ENCODE peak calls at places on chromosomes 2 and 18, in four cellular contexts. One of them, this sample, is unnamed.

GRCh38 chr2:143034292-143035074 is 94.7 kb upstream of the ARHGAP15 start:
- DNase-seq in HepG2: peak; percentile 90
- DNase-seq in GM12878: peak; percentile 53
- DNase-seq in K562: peak; percentile 57
- DNase-seq in this sample: peak; percentile 65

GRCh38 chr18:13302611-13303267 is 84.2 kb downstream of the LDLRAD4 start:
- DNase-seq in HepG2: no peak
- DNase-seq in K562: no peak
- DNase-seq in GM12878: no peak
- DNase-seq in this sample: no peak

GRCh38 chr18:12765127-12765526 is 62.3 kb downstream of the PSMG2 start:
- DNase-seq in HepG2: no peak
- DNase-seq in GM12878: no peak
- DNase-seq in K562: no peak
- DNase-seq in this sample: no peak

GRCh38 chr2:12964904-12965539 is 248.3 kb downstream of the TRIB2 start:
- DNase-seq in HepG2: no peak
- DNase-seq in K562: peak; percentile 34
- DNase-seq in GM12878: no peak
- DNase-seq in this sample: no peak

GRCh38 chr2:164766931-164767330 is 74.7 kb downstream of the COBLL1 start:
- DNase-seq in GM12878: no peak
- DNase-seq in K562: no peak
- DNase-seq in HepG2: peak; percentile 31
- DNase-seq in this sample: no peak

GRCh38 chr2:235171511-235172130 is 219.8 kb downstream of the SH3BP4 start:
- DNase-seq in GM12878: no peak
- DNase-seq in HepG2: no peak
- DNase-seq in K562: no peak
- DNase-seq in this sample: no peak

GRCh38 chr2:157231476-157231875 is 26.0 kb upstream of the GALNT5 start:
- DNase-seq in GM12878: no peak
- DNase-seq in K562: no peak
- DNase-seq in HepG2: no peak
- DNase-seq in this sample: no peak

GRCh38 chr2:17635007-17635406 is 94.5 kb downstream of the VSNL1 start:
- DNase-seq in HepG2: no peak
- DNase-seq in GM12878: no peak
- DNase-seq in K562: no peak
- DNase-seq in this sample: no peak

GRCh38 chr18:33957705-33958104 is 267.0 kb downstream of the NOL4 start:
- DNase-seq in K562: no peak
- DNase-seq in HepG2: no peak
- DNase-seq in GM12878: no peak
- DNase-seq in this sample: no peak

GRCh38 chr2:42084231-42084671 is 36.4 kb downstream of the PKDCC start:
- DNase-seq in HepG2: no peak
- DNase-seq in K562: no peak
- DNase-seq in GM12878: no peak
- DNase-seq in this sample: no peak

GRCh38 chr2:42085706-42086487 is 38.1 kb downstream of the PKDCC start:
- DNase-seq in GM12878: no peak
- DNase-seq in K562: no peak
- DNase-seq in HepG2: no peak
- DNase-seq in this sample: no peak

GRCh38 chr2:42087857-42088195 is 40.0 kb downstream of the PKDCC start:
- DNase-seq in GM12878: no peak
- DNase-seq in K562: no peak
- DNase-seq in HepG2: no peak
- DNase-seq in this sample: no peak

GRCh38 chr2:42087137-42087856 is 39.5 kb downstream of the PKDCC start:
- DNase-seq in HepG2: no peak
- DNase-seq in GM12878: no peak
- DNase-seq in K562: no peak
- DNase-seq in this sample: no peak

GRCh38 chr2:42086500-42086953 is 38.7 kb downstream of the PKDCC start:
- DNase-seq in K562: peak; percentile 52
- DNase-seq in GM12878: no peak
- DNase-seq in HepG2: peak; percentile 76
- DNase-seq in this sample: peak; percentile 73
- TF ChIP-seq BHLHE40 in K562: no peak
- TF ChIP-seq BHLHE40 in GM12878: no peak
- TF ChIP-seq BHLHE40 in HepG2: no peak
- TF ChIP-seq BHLHE40 in this sample: no peak

GRCh38 chr2:239283288-239283945 is 117.4 kb downstream of the HDAC4 start:
- DNase-seq in K562: no peak
- DNase-seq in GM12878: no peak
- DNase-seq in HepG2: no peak
- DNase-seq in this sample: no peak

GRCh38 chr2:239285932-239286230 is 114.9 kb downstream of the HDAC4 start:
- DNase-seq in HepG2: no peak
- DNase-seq in GM12878: no peak
- DNase-seq in K562: no peak
- DNase-seq in this sample: no peak

GRCh38 chr2:239283961-239284801 is 116.6 kb downstream of the HDAC4 start:
- DNase-seq in HepG2: no peak
- DNase-seq in GM12878: no peak
- DNase-seq in K562: no peak
- DNase-seq in this sample: no peak

GRCh38 chr2:239286901-239287300 is 113.9 kb downstream of the HDAC4 start:
- DNase-seq in GM12878: no peak
- DNase-seq in HepG2: no peak
- DNase-seq in K562: no peak
- DNase-seq in this sample: no peak

GRCh38 chr2:239285071-239285931 is 115.5 kb downstream of the HDAC4 start:
- DNase-seq in HepG2: peak; percentile 54
- DNase-seq in K562: peak; percentile 42
- DNase-seq in GM12878: no peak
- DNase-seq in this sample: no peak
- TF ChIP-seq FOXK2 in HepG2: no peak
- TF ChIP-seq FOXK2 in K562: no peak
- TF ChIP-seq FOXK2 in GM12878: no peak
- TF ChIP-seq FOXK2 in this sample: no peak

GRCh38 chr2:36246320-36246990 is 109.1 kb upstream of the CRIM1 start:
- DNase-seq in K562: no peak
- DNase-seq in HepG2: no peak
- DNase-seq in GM12878: peak; percentile 60
- DNase-seq in this sample: no peak
- TF ChIP-seq BHLHE40 in K562: no peak
- TF ChIP-seq BHLHE40 in HepG2: no peak
- TF ChIP-seq BHLHE40 in GM12878: peak; percentile 21
- TF ChIP-seq BHLHE40 in this sample: no peak

DNA sequence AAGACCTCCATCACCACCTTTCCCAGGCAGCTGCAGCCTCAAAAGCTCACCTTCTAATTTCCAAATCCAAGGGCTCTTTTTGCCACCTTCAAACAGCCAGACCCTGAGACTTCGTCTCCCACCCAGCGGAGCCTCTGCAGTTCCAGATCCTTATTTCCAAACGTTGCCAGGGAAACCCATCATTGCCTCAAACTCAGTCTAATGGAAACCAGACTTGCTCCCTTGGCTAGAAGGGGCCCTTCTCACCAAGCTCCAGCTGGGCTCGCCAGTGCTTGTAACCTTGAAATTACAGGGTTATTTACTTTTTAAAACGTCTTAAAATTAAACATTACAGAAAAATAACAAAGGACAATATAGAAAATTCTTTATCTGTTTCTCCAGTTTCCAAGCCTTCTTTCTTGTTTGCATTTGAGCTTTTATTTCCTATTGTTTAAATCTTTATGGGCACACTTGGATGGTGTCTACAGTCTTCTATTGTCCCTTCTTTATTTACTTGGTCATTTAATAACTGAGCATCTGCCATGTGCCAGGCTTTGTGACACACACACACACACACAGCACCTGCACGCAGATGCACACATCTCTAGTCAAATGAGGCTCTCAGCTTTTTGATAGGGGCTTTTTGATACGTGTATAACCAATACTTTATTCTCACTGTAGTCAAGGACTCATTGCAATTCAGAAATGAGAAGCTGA is 36.1 kb downstream of the TRPM8 start:
- DNase-seq in K562: no peak
- DNase-seq in GM12878: no peak
- DNase-seq in HepG2: no peak
- DNase-seq in this sample: no peak
- TF ChIP-seq FOXK2 in K562: no peak
- TF ChIP-seq FOXK2 in GM12878: no peak
- TF ChIP-seq FOXK2 in HepG2: no peak
- TF ChIP-seq FOXK2 in this sample: no peak

DNA sequence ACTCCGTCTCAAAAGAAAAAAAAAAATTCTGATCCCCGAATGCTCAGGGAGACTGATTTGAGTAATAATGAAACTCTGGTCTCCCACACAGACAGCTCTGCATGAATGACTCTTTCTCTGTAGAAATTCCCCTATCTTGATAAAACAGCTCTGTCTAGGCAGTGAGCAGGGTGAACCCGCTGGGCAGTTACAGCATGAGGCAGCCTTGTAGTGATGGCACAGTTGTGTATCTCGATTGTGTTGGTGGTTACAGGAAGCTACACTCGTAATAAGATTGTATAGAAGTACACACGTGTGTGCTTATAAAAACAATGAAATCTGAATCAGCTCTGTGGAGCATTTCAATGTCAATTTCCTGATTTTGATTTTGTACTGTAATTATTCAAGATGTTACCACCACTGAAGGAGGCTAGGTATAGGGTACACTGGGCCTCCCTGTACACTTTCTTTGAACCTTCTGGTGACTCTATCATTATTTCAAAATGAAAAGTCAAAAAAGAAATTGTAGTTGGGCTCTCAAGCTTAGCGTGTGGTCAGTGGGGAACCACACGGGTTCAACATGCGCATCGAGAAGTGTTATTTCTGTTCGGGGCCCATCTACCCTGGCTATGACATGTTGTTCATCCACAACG is 34.9 kb upstream of the ATP8B1 start:
- DNase-seq in HepG2: no peak
- DNase-seq in K562: no peak
- DNase-seq in GM12878: peak; percentile 91
- DNase-seq in this sample: no peak
- TF ChIP-seq BHLHE40 in HepG2: no peak
- TF ChIP-seq BHLHE40 in K562: no peak
- TF ChIP-seq BHLHE40 in GM12878: peak; percentile 23
- TF ChIP-seq BHLHE40 in this sample: no peak

GRCh38 chr18:2536063-2536462 is 35.2 kb downstream of the METTL4 start:
- DNase-seq in K562: no peak
- DNase-seq in GM12878: no peak
- DNase-seq in HepG2: no peak
- DNase-seq in this sample: no peak

GRCh38 chr18:2535419-2535910 is 35.8 kb downstream of the METTL4 start:
- DNase-seq in K562: no peak
- DNase-seq in GM12878: no peak
- DNase-seq in HepG2: no peak
- DNase-seq in this sample: no peak

GRCh38 chr18:2537281-2537680 is 34.0 kb downstream of the METTL4 start:
- DNase-seq in K562: no peak
- DNase-seq in HepG2: no peak
- DNase-seq in GM12878: no peak
- DNase-seq in this sample: no peak

GRCh38 chr18:2534906-2535305 is 36.4 kb downstream of the METTL4 start:
- DNase-seq in HepG2: no peak
- DNase-seq in GM12878: no peak
- DNase-seq in K562: no peak
- DNase-seq in this sample: no peak

GRCh38 chr18:2536493-2536892 is 34.8 kb downstream of the METTL4 start:
- DNase-seq in HepG2: no peak
- DNase-seq in K562: no peak
- DNase-seq in GM12878: no peak
- DNase-seq in this sample: no peak
- TF ChIP-seq FOXK2 in HepG2: no peak
- TF ChIP-seq FOXK2 in K562: no peak
- TF ChIP-seq FOXK2 in GM12878: no peak
- TF ChIP-seq FOXK2 in this sample: no peak

GRCh38 chr18:22241806-22242440 is 72.5 kb downstream of the GATA6 start:
- DNase-seq in HepG2: no peak
- DNase-seq in K562: no peak
- DNase-seq in GM12878: no peak
- DNase-seq in this sample: no peak
- TF ChIP-seq BHLHE40 in HepG2: no peak
- TF ChIP-seq BHLHE40 in K562: no peak
- TF ChIP-seq BHLHE40 in GM12878: no peak
- TF ChIP-seq BHLHE40 in this sample: no peak

DNA sequence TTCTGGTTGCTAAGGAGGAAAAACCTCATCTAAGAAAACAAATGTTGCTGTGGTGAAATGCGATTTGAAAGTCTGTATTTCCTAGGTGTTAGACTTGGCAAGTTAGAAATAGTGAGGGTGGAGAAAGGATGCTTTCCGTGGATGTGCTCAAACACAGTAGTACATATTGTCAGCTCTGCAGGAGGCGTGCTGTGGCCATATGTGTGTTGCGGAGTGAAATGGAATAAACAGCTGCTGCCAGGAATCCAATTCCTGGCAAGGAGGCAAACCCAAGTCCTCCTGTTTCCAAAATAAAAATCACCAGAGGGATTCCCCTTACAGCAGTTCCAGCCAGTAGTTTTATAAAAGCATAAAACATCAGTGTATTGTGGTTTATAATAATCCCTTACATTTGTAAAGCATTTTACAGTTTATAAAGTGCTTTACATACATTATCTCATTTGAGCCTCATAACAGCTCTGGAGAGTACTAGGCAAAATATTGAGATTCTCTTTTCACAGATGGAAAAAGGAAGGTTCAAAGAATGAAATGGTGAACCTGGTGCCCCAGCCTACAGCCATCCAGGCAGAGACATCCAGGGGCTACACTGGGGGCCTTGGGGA is 205.8 kb downstream of the AGPS start:
- DNase-seq in K562: no peak
- DNase-seq in GM12878: no peak
- DNase-seq in HepG2: no peak
- DNase-seq in this sample: peak; percentile 24
- TF ChIP-seq FOXK2 in K562: no peak
- TF ChIP-seq FOXK2 in GM12878: no peak
- TF ChIP-seq FOXK2 in HepG2: no peak
- TF ChIP-seq FOXK2 in this sample: no peak

DNA sequence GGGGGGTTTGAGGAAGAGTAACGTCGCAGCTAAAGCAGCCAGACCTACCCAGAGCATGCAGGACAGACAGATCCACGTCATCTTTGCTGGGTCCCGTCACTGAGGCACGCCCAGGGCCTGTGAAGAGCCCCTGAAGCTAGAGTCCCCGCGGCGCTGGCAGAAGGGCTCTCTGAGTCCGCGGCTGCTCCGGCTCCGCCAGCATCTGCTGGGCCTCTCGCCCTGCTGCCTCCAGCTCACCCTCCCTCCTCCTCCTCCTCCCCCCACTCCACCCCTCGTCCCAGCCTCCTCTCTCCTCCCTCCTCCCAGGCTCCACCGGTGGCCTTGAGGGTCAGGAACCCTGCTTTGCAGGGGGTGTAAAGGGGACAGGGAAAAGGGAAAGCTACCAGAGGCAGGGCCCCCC is at the start of gene TNS1:
- DNase-seq in HepG2: no peak
- DNase-seq in GM12878: no peak
- DNase-seq in K562: no peak
- DNase-seq in this sample: no peak
- TF ChIP-seq BHLHE40 in HepG2: no peak
- TF ChIP-seq BHLHE40 in GM12878: no peak
- TF ChIP-seq BHLHE40 in K562: no peak
- TF ChIP-seq BHLHE40 in this sample: no peak

This sample was measured in HEK293T.